ENCODE peak calls at places on chromosomes 6 and 20, in ten cellular contexts. D is kidney; A is SJSA1; C is aorta; S is Karpas-422; T is fibroblast of lung; F is GM12878; W is hepatocyte; X is CD8-positive, alpha-beta T cell; Z is psoas muscle. V is an unnamed sample.

GRCh38 chr6:160005861-160006540 is 37.1 kb downstream of the IGF2R start:
- DNase-seq in W (no peak), C (peak; percentile 80), Z (peak; percentile 75), T (peak; percentile 67), S (no peak), A (no peak), F (no peak), D (peak; percentile 87), X (no peak), V (no peak)

GRCh38 chr6:42105714-42106662 is 36.4 kb downstream of the C6orf132 start:
- DNase-seq in S (no peak), D (no peak), C (no peak), Z (peak; percentile 36), T (no peak), X (no peak), F (no peak), W (peak; percentile 50), A (no peak), V (no peak)

GRCh38 chr6:25703005-25703404 is 51.0 kb downstream of the SCGN start:
- DNase-seq in F (no peak), S (no peak), C (no peak), X (no peak), Z (no peak), D (no peak), A (no peak), T (no peak), W (no peak), V (no peak)

GRCh38 chr6:106972500-106972899 is 2.0 kb downstream of the CD24 start:
- DNase-seq in A (no peak), C (no peak), D (no peak), F (no peak), W (peak; percentile 54), S (peak; percentile 61), X (no peak), T (peak; percentile 31), Z (no peak), V (no peak)

GRCh38 chr6:15375638-15376290 is 129.9 kb downstream of the JARID2 start:
- DNase-seq in T (no peak), W (no peak), Z (no peak), S (no peak), X (no peak), F (no peak), D (no peak), C (no peak), A (no peak), V (no peak)

GRCh38 chr20:34774431-34774830 is 51.0 kb downstream of the NCOA6 start:
- DNase-seq in A (no peak), Z (no peak), S (no peak), F (no peak), W (no peak), D (no peak), C (no peak), T (no peak), X (no peak), V (no peak)

GRCh38 chr6:170450946-170451761 is 102.0 kb downstream of the PSMB1 start:
- DNase-seq in S (no peak), W (no peak), A (no peak), D (peak; percentile 65), X (no peak), F (no peak), T (no peak), C (peak; percentile 58), Z (no peak), V (no peak)

GRCh38 chr6:144321839-144322591 is 36.9 kb downstream of the UTRN start:
- DNase-seq in A (no peak), X (no peak), C (no peak), F (no peak), S (no peak), W (no peak), T (peak; percentile 49), Z (no peak), D (no peak), V (no peak)

GRCh38 chr20:17320456-17320855 is 93.6 kb downstream of the PCSK2 start:
- DNase-seq in X (no peak), C (no peak), A (no peak), W (no peak), Z (no peak), T (no peak), F (no peak), S (no peak), D (no peak), V (no peak)

GRCh38 chr6:12033770-12034169 is 21.7 kb downstream of the HIVEP1 start:
- DNase-seq in C (no peak), T (peak; percentile 68), A (no peak), S (no peak), X (no peak), F (no peak), W (no peak), Z (no peak), D (no peak), V (no peak)

GRCh38 chr6:56953597-56954388 is 1.1 kb upstream of the BEND6 start:
- DNase-seq in Z (no peak), C (no peak), W (peak; percentile 7), T (no peak), X (no peak), A (no peak), D (no peak), S (no peak), F (peak; percentile 38), V (no peak)

GRCh38 chr20:9270831-9271230 is 201.9 kb downstream of the PLCB4 start:
- DNase-seq in C (no peak), X (no peak), T (peak; percentile 75), A (no peak), W (no peak), F (no peak), Z (no peak), D (no peak), S (no peak), V (no peak)

GRCh38 chr6:141988954-141989705 is 143.6 kb upstream of the GJE1 start:
- DNase-seq in W (peak; percentile 66), F (no peak), Z (no peak), X (no peak), D (no peak), C (no peak), A (peak; percentile 52), S (peak; percentile 69), T (peak; percentile 61), V (no peak)

GRCh38 chr6:167578371-167578901 is 248.3 kb upstream of the AFDN start:
- DNase-seq in Z (no peak), S (no peak), F (no peak), T (no peak), W (no peak), D (no peak), C (no peak), A (no peak), X (no peak), V (peak; percentile 62)

GRCh38 chr20:44187054-44187762 is at the start of gene JPH2:
- DNase-seq in A (peak; percentile 90), S (no peak), C (peak; percentile 91), T (peak; percentile 79), F (no peak), X (no peak), D (no peak), W (peak; percentile 70), Z (peak; percentile 88), V (no peak)

GRCh38 chr20:62182469-62183425 is at the start of gene MTG2:
- DNase-seq in S (peak; percentile 99), X (peak; percentile 94), F (peak; percentile 79), T (peak; percentile 92), W (peak; percentile 98), A (peak; percentile 96), Z (peak; percentile 98), D (peak; percentile 99), C (peak; percentile 99), V (peak; percentile 98)
- H3K27ac ChIP-seq in S (peak within 1 kb of the TSS; percentile 73), X (peak within 1 kb of the TSS; percentile 93), F (peak within 1 kb of the TSS; percentile 78), T (peak within 1 kb of the TSS; percentile 98), W (peak within 1 kb of the TSS; percentile 92), A (peak within 1 kb of the TSS; percentile 86), Z (peak within 1 kb of the TSS; percentile 96), D (peak within 1 kb of the TSS; percentile 92), C (peak within 1 kb of the TSS; percentile 55), V (peak within 1 kb of the TSS; percentile 80)

DNA sequence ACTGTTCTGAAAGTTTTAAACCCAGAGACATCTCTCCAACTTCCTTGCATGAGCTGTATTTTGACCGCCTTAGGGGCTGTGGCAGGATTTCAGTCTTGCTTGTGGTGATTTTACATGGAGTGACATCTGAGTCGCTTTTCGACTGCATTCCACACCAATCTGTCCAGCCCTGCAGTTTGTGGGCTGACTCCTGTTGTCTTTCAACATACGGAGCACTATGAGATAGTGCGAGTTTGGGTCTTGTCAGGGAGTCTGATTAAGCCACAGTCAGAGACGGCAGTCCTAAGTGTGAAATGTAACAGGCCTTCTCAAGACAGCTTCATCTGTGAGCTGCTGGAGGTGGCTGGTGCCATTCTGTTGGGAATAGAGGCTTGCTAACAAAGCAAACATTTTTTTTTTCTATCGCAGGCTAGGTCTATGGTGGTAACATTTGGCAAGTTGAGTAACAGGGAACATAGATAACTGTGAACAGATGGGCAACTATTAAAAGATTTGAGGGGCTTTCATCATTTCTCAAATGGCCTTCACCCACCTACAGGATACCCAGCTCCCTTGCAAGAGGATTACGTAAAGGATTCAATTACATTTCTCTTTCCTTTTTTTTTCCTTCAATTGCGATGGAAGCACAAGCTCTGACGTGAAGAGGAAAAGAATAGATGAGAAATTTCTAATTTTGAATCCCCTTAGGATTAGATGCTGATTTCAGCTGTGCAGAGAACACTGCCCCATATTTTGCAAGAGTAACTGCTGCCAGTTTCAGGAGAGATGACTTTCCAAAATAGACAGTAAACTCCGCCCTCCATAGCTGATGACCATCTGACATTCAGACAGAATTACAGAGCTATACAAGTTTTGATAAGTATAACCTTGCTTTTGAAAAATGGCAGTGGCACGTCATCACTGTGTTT is 25.1 kb downstream of the CAP2 start:
- DNase-seq in X (no peak), Z (peak; percentile 55), C (no peak), F (no peak), S (no peak), D (no peak), T (peak; percentile 79), A (peak; percentile 67), W (no peak), V (no peak)
- H3K4me3 ChIP-seq in X (no peak overlapping the region), Z (peak overlapping the region; percentile 46), C (peak overlapping the region; percentile 1), F (no peak overlapping the region), S (no peak overlapping the region), D (no peak overlapping the region), T (peak overlapping the region; percentile 7), A (peak overlapping the region; percentile 8), W (no peak overlapping the region), V (no peak overlapping the region)

GRCh38 chr6:150647051-150647450 is 47.4 kb downstream of the PLEKHG1 start:
- DNase-seq in Z (no peak), A (no peak), T (no peak), S (no peak), W (no peak), D (no peak), C (no peak), F (no peak), X (no peak), V (no peak)
- H3K4me1 ChIP-seq in Z (peaks cover 2% of the 10 kb centered on the region), A (no peaks in the 10 kb centered on the region), T (no peaks in the 10 kb centered on the region), S (peaks cover 70% of the 10 kb centered on the region), W (no peaks in the 10 kb centered on the region), D (peaks cover 5% of the 10 kb centered on the region), C (no peaks in the 10 kb centered on the region), F (peaks cover 6% of the 10 kb centered on the region), X (no peaks in the 10 kb centered on the region), V (peaks cover 4% of the 10 kb centered on the region)

DNA sequence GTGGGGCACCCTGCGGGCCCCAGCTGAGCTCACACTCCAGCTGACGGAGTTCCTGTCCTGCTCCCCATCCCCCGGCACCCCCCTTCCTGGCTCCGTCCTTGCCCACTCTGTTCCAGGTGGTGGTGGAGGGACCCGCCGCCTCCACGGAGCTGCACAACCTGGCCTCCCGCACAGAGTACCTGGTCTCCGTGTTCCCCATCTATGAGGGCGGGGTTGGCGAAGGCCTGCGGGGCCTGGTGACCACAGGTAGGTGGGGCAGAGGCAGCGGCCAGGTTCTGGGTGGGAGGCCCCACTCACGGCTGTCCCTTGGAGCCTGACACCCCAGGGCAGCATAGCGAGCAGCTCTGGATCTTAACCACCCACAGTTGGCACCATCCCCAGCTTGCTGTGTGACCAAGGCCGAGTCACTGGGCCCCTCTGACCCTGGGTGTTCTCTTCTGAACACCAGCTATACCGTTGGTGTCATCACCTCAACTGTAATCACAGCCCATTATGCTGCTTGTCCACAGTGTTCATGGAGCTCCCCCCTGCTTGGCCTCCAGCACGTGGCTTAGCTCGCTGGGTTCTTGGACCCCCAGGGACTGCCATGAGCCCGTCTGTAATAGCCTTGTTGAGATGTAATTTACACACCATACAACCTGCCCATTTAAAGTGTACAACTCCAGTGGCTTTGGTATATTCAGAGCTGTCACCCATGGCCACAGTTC is 17.4 kb downstream of the COL20A1 start:
- DNase-seq in S (no peak), A (no peak), F (no peak), D (no peak), X (no peak), W (no peak), T (no peak), C (no peak), Z (no peak), V (peak; percentile 80)
- H3K27ac ChIP-seq in S (no peak overlapping the region), A (no peak overlapping the region), F (no peak overlapping the region), D (no peak overlapping the region), X (no peak overlapping the region), W (no peak overlapping the region), T (no peak overlapping the region), C (no peak overlapping the region), Z (no peak overlapping the region), V (no peak overlapping the region)

V was measured in left lung.